ENCODE peak calls at places on chromosomes 16 and 17, in eight cellular contexts. One of them, this sample, is unnamed.

GRCh38 chr17:42276609-42277341 is 584 bp upstream of the STAT5B start:
- DNase-seq in HL-60: peak; percentile 41
- DNase-seq in RWPE1: peak; percentile 57
- DNase-seq in uterus: peak; percentile 85
- DNase-seq in heart right ventricle: peak; percentile 74
- DNase-seq in ascending aorta: no peak
- DNase-seq in aorta: peak; percentile 91
- DNase-seq in iPS DF 6.9: no peak
- DNase-seq in this sample: peak; percentile 39

GRCh38 chr17:35089846-35090193 is 26.3 kb upstream of the RFFL start:
- DNase-seq in aorta: no peak
- DNase-seq in iPS DF 6.9: peak; percentile 31
- DNase-seq in ascending aorta: no peak
- DNase-seq in heart right ventricle: no peak
- DNase-seq in RWPE1: peak; percentile 43
- DNase-seq in HL-60: peak; percentile 64
- DNase-seq in uterus: peak; percentile 18
- DNase-seq in this sample: no peak

GRCh38 chr16:16120382-16121184 is 102.7 kb downstream of the ABCC6 start:
- DNase-seq in RWPE1: no peak
- DNase-seq in uterus: peak; percentile 47
- DNase-seq in aorta: no peak
- DNase-seq in iPS DF 6.9: no peak
- DNase-seq in HL-60: peak; percentile 24
- DNase-seq in ascending aorta: no peak
- DNase-seq in heart right ventricle: peak; percentile 58
- DNase-seq in this sample: no peak

GRCh38 chr17:19433727-19434340 is 22.8 kb downstream of the RNF112 start:
- DNase-seq in aorta: no peak
- DNase-seq in RWPE1: no peak
- DNase-seq in ascending aorta: no peak
- DNase-seq in HL-60: no peak
- DNase-seq in iPS DF 6.9: no peak
- DNase-seq in uterus: no peak
- DNase-seq in heart right ventricle: no peak
- DNase-seq in this sample: no peak

GRCh38 chr17:32111141-32111771 is 31.0 kb upstream of the RHOT1 start:
- DNase-seq in iPS DF 6.9: no peak
- DNase-seq in heart right ventricle: peak; percentile 43
- DNase-seq in RWPE1: no peak
- DNase-seq in HL-60: peak; percentile 44
- DNase-seq in uterus: peak; percentile 51
- DNase-seq in aorta: peak; percentile 84
- DNase-seq in ascending aorta: no peak
- DNase-seq in this sample: peak; percentile 34

GRCh38 chr17:44655983-44656700 is at the start of gene MEIOC:
- DNase-seq in aorta: no peak
- DNase-seq in heart right ventricle: no peak
- DNase-seq in RWPE1: peak; percentile 55
- DNase-seq in HL-60: peak; percentile 50
- DNase-seq in uterus: no peak
- DNase-seq in iPS DF 6.9: peak; percentile 55
- DNase-seq in ascending aorta: no peak
- DNase-seq in this sample: peak; percentile 35

GRCh38 chr16:720990-721764 is at the start of gene ANTKMT:
- DNase-seq in iPS DF 6.9: no peak
- DNase-seq in RWPE1: peak; percentile 77
- DNase-seq in ascending aorta: no peak
- DNase-seq in heart right ventricle: peak; percentile 82
- DNase-seq in uterus: peak; percentile 57
- DNase-seq in aorta: peak; percentile 92
- DNase-seq in HL-60: peak; percentile 87
- DNase-seq in this sample: peak; percentile 53

GRCh38 chr17:8222380-8222629 is 11.9 kb upstream of the AURKB start:
- DNase-seq in HL-60: no peak
- DNase-seq in iPS DF 6.9: no peak
- DNase-seq in RWPE1: no peak
- DNase-seq in ascending aorta: no peak
- DNase-seq in aorta: no peak
- DNase-seq in heart right ventricle: no peak
- DNase-seq in uterus: no peak
- DNase-seq in this sample: peak; percentile 81

GRCh38 chr16:11379420-11379819 is 34.2 kb downstream of the RMI2 start:
- DNase-seq in ascending aorta: no peak
- DNase-seq in iPS DF 6.9: no peak
- DNase-seq in heart right ventricle: no peak
- DNase-seq in uterus: no peak
- DNase-seq in aorta: peak; percentile 34
- DNase-seq in HL-60: peak; percentile 21
- DNase-seq in RWPE1: no peak
- DNase-seq in this sample: no peak

GRCh38 chr17:38324141-38324540 is 19.6 kb downstream of the GPR179 start:
- DNase-seq in RWPE1: no peak
- DNase-seq in heart right ventricle: no peak
- DNase-seq in ascending aorta: no peak
- DNase-seq in iPS DF 6.9: no peak
- DNase-seq in uterus: no peak
- DNase-seq in HL-60: no peak
- DNase-seq in aorta: no peak
- DNase-seq in this sample: no peak

GRCh38 chr16:66668777-66669444 is 27.6 kb downstream of the CMTM4 start:
- DNase-seq in heart right ventricle: no peak
- DNase-seq in ascending aorta: no peak
- DNase-seq in HL-60: no peak
- DNase-seq in aorta: no peak
- DNase-seq in iPS DF 6.9: no peak
- DNase-seq in uterus: no peak
- DNase-seq in RWPE1: no peak
- DNase-seq in this sample: no peak

GRCh38 chr17:48491527-48492273 is 39.1 kb downstream of the HOXB1 start:
- DNase-seq in aorta: no peak
- DNase-seq in uterus: no peak
- DNase-seq in ascending aorta: no peak
- DNase-seq in heart right ventricle: no peak
- DNase-seq in HL-60: no peak
- DNase-seq in iPS DF 6.9: no peak
- DNase-seq in RWPE1: no peak
- DNase-seq in this sample: no peak

GRCh38 chr17:60817187-60817586 is 139.5 kb downstream of the BCAS3 start:
- DNase-seq in heart right ventricle: no peak
- DNase-seq in HL-60: no peak
- DNase-seq in uterus: no peak
- DNase-seq in RWPE1: peak; percentile 12
- DNase-seq in ascending aorta: no peak
- DNase-seq in iPS DF 6.9: no peak
- DNase-seq in aorta: no peak
- DNase-seq in this sample: no peak

GRCh38 chr16:80055831-80056230 is 455.3 kb upstream of the MAF start:
- DNase-seq in heart right ventricle: no peak
- DNase-seq in RWPE1: no peak
- DNase-seq in uterus: no peak
- DNase-seq in HL-60: no peak
- DNase-seq in aorta: no peak
- DNase-seq in iPS DF 6.9: no peak
- DNase-seq in ascending aorta: no peak
- DNase-seq in this sample: no peak

GRCh38 chr16:80056334-80056733 is 455.8 kb upstream of the MAF start:
- DNase-seq in heart right ventricle: no peak
- DNase-seq in aorta: no peak
- DNase-seq in ascending aorta: no peak
- DNase-seq in uterus: no peak
- DNase-seq in HL-60: no peak
- DNase-seq in RWPE1: no peak
- DNase-seq in iPS DF 6.9: no peak
- DNase-seq in this sample: no peak

GRCh38 chr16:80060470-80060869 is 459.9 kb upstream of the MAF start:
- DNase-seq in ascending aorta: no peak
- DNase-seq in uterus: no peak
- DNase-seq in iPS DF 6.9: no peak
- DNase-seq in RWPE1: no peak
- DNase-seq in HL-60: no peak
- DNase-seq in heart right ventricle: no peak
- DNase-seq in aorta: no peak
- DNase-seq in this sample: no peak

GRCh38 chr16:80054656-80055055 is 454.1 kb upstream of the MAF start:
- DNase-seq in aorta: no peak
- DNase-seq in RWPE1: no peak
- DNase-seq in heart right ventricle: no peak
- DNase-seq in ascending aorta: no peak
- DNase-seq in uterus: no peak
- DNase-seq in iPS DF 6.9: no peak
- DNase-seq in HL-60: no peak
- DNase-seq in this sample: no peak

DNA sequence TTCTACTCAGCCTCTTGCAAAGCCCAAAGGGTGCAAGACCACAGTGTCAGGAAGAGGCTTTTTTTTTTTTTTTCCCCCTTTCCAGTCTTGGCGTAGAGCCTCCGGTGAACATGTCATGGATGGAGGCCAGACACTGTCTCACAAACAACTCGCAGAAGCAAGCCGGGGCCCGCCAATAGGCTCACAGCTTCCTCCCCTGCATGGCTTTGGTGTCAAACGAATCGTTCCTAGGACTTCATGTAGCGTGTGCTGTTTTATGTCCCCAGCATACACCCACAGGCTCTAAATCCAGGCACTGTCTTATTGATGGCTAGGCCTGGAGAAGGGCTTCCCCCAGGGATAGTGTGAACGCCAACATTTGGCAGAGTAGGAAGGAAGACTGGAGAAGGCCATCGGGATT is 457.7 kb upstream of the MAF start:
- DNase-seq in HL-60: no peak
- DNase-seq in iPS DF 6.9: no peak
- DNase-seq in uterus: peak; percentile 86
- DNase-seq in ascending aorta: no peak
- DNase-seq in aorta: peak; percentile 74
- DNase-seq in RWPE1: no peak
- DNase-seq in heart right ventricle: peak; percentile 45
- DNase-seq in this sample: no peak
- H3K27ac ChIP-seq in HL-60: no peak overlapping the region
- H3K27ac ChIP-seq in iPS DF 6.9: no peak overlapping the region
- H3K27ac ChIP-seq in uterus: peak overlapping the region; percentile 75
- H3K27ac ChIP-seq in ascending aorta: no peak overlapping the region
- H3K27ac ChIP-seq in aorta: no peak overlapping the region
- H3K27ac ChIP-seq in RWPE1: no peak overlapping the region
- H3K27ac ChIP-seq in heart right ventricle: no peak overlapping the region
- H3K27ac ChIP-seq in this sample: no peak overlapping the region

DNA sequence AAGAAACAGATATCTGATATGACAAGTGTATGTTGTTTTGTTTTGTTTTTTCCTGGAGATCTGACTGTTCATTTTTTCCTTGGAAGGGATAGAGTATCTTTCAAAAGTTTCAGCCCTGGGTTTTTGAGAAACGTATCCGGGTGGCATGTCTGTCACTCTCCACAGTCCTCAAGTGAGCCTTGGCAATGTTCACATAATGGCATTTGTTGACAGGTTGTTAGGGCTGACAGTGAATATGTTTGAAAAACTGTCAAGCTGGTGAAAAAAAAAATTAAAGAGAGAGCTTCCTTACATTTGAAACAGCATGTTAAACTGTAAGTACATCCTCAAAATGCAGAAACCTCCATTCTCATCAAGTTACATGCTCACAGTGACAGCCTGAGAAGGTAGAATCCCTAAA is 113.0 kb upstream of the DYNLRB2 start:
- DNase-seq in uterus: no peak
- DNase-seq in heart right ventricle: no peak
- DNase-seq in iPS DF 6.9: no peak
- DNase-seq in HL-60: no peak
- DNase-seq in RWPE1: no peak
- DNase-seq in aorta: no peak
- DNase-seq in ascending aorta: no peak
- DNase-seq in this sample: no peak
- H3K27ac ChIP-seq in uterus: no peak overlapping the region
- H3K27ac ChIP-seq in heart right ventricle: no peak overlapping the region
- H3K27ac ChIP-seq in iPS DF 6.9: no peak overlapping the region
- H3K27ac ChIP-seq in HL-60: no peak overlapping the region
- H3K27ac ChIP-seq in RWPE1: no peak overlapping the region
- H3K27ac ChIP-seq in aorta: no peak overlapping the region
- H3K27ac ChIP-seq in ascending aorta: no peak overlapping the region
- H3K27ac ChIP-seq in this sample: no peak overlapping the region

DNA sequence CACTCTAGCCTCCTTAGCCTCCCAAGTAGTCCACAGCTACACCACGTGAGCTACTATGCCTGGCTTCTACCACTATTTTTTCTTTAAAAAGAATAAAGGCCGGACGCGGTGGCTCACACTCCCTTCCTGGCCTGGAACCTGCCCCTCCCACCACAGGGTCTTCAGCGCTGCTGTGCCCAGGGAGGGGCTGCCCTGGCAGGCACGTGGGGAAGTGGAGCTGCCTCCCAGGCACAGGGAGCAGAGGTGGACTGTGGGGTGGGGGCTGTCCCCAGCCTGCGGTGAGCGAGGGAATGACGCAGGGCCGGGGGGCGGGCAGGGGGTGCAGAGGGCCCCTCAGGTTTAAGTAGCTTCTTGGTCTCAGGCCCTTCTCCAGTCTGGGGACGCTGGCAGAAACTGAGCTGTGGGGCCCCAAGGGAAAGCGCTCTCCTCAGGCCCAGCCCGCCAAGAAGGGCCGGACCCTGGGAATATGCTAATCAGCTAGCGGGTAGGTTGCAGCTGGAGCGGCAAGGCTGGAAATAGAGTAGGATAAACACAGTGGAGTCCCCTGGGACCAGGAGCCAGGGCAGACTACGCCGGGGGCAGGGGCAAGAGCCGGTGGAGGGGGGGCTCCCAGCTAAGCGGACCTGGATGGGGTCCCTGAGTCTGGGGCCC is 46.8 kb downstream of the TIMM22 start:
- DNase-seq in aorta: peak; percentile 92
- DNase-seq in heart right ventricle: peak; percentile 83
- DNase-seq in ascending aorta: no peak
- DNase-seq in HL-60: no peak
- DNase-seq in iPS DF 6.9: no peak
- DNase-seq in RWPE1: no peak
- DNase-seq in uterus: peak; percentile 53
- DNase-seq in this sample: no peak
- H3K27ac ChIP-seq in aorta: peak overlapping the region; percentile 35
- H3K27ac ChIP-seq in heart right ventricle: peak overlapping the region; percentile 87
- H3K27ac ChIP-seq in ascending aorta: peak overlapping the region; percentile 90
- H3K27ac ChIP-seq in HL-60: no peak overlapping the region
- H3K27ac ChIP-seq in iPS DF 6.9: no peak overlapping the region
- H3K27ac ChIP-seq in RWPE1: no peak overlapping the region
- H3K27ac ChIP-seq in uterus: peak overlapping the region; percentile 57
- H3K27ac ChIP-seq in this sample: no peak overlapping the region

DNA sequence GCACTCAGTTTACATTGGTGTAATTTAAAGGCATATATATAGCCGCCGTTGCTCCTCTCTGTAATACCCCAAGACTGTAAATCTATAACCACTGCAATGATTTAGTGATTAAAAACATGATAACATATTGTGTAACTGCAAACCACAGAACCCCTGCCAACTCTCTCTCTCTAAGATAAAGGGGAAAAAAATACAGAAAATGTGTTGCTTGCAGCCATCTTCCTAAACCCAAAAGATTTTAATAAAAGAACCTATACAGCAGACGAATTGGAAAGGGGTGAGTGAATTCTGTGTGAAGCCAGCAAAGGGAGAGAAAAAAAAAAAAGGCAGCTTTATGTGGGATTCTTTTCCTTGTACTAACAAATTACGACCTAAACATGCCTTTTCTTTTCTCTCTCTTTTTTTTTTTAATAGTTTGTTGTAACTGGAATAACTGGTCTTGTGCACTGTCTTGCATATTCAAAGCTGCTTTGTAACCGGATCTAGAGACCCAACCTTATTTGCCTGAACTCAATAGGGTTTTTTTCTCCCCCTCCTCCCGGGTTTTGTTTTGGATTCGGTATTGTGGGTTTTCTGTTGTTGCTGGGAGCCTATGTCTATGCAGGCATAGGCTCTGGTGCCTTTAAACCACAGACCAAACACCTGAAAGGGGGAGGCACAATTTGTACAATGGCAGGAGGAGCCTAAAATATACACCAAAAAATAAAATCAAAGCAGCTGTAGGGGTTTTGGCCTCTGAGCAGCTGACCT is 7.0 kb upstream of the ZFHX3 start:
- DNase-seq in ascending aorta: no peak
- DNase-seq in aorta: no peak
- DNase-seq in iPS DF 6.9: no peak
- DNase-seq in RWPE1: no peak
- DNase-seq in HL-60: no peak
- DNase-seq in heart right ventricle: no peak
- DNase-seq in uterus: no peak
- DNase-seq in this sample: peak; percentile 7
- H3K27ac ChIP-seq in ascending aorta: peak overlapping the region; percentile 99
- H3K27ac ChIP-seq in aorta: peak overlapping the region; percentile 78
- H3K27ac ChIP-seq in iPS DF 6.9: no peak overlapping the region
- H3K27ac ChIP-seq in RWPE1: peak overlapping the region; percentile 96
- H3K27ac ChIP-seq in HL-60: no peak overlapping the region
- H3K27ac ChIP-seq in heart right ventricle: peak overlapping the region; percentile 95
- H3K27ac ChIP-seq in uterus: peak overlapping the region; percentile 99
- H3K27ac ChIP-seq in this sample: no peak overlapping the region